ENCODE peak calls at places on chromosome 19, in ten cellular contexts. O, S, H, J, X, T, Q, F, M and A are unnamed samples.

GRCh38 chr19:43984687-43985000 is 656 bp downstream of the ZNF155 start:
- DNase-seq in X (no peak), Q (peak; percentile 25), T (no peak), O (no peak), M (no peak), J (no peak), S (no peak), H (no peak), F (no peak), A (no peak)

GRCh38 chr19:38796154-38796553 is 7.2 kb downstream of the LGALS7B start:
- DNase-seq in S (no peak), X (no peak), M (no peak), F (no peak), T (no peak), J (no peak), H (no peak), O (no peak), Q (no peak), A (no peak)

GRCh38 chr19:34217952-34218817 is 36.2 kb upstream of the GARRE1 start:
- DNase-seq in M (no peak), F (peak; percentile 77), Q (peak; percentile 45), S (peak; percentile 71), H (no peak), X (peak; percentile 44), T (no peak), J (no peak), O (peak; percentile 81), A (peak; percentile 74)

GRCh38 chr19:38809592-38810252 is 3.0 kb downstream of the LGALS4 start:
- DNase-seq in J (no peak), H (no peak), S (no peak), Q (no peak), T (no peak), X (no peak), F (no peak), O (no peak), M (no peak), A (no peak)

GRCh38 chr19:38210458-38210987 is 13.5 kb downstream of the DPF1 start:
- DNase-seq in J (no peak), X (peak; percentile 37), Q (peak; percentile 40), H (no peak), T (peak; percentile 71), S (no peak), F (no peak), O (no peak), M (no peak), A (no peak)

GRCh38 chr19:48681127-48681470 is 8.3 kb upstream of the NTN5 start:
- DNase-seq in M (no peak), J (no peak), H (no peak), T (no peak), X (no peak), Q (no peak), S (no peak), O (peak; percentile 96), F (no peak), A (no peak)

GRCh38 chr19:19366691-19367396 is 38.6 kb upstream of the GATAD2A start:
- DNase-seq in J (peak; percentile 86), F (peak; percentile 89), X (peak; percentile 82), Q (peak; percentile 81), S (peak; percentile 69), M (peak; percentile 77), H (no peak), O (peak; percentile 42), T (no peak), A (no peak)

GRCh38 chr19:13077233-13077632 is 25.4 kb downstream of the LYL1 start:
- DNase-seq in S (no peak), O (no peak), H (no peak), T (no peak), Q (no peak), J (no peak), X (no peak), F (no peak), M (no peak), A (no peak)

GRCh38 chr19:7152568-7152967 is 83.1 kb downstream of the ZNF557 start:
- DNase-seq in T (no peak), O (no peak), S (no peak), M (no peak), F (no peak), H (no peak), J (no peak), Q (no peak), X (no peak), A (no peak)

GRCh38 chr19:33674575-33675367 is 53.0 kb downstream of the CHST8 start:
- DNase-seq in J (no peak), S (no peak), F (no peak), H (no peak), Q (no peak), O (no peak), X (no peak), T (no peak), M (no peak), A (no peak)

GRCh38 chr19:38451629-38452028 is 18.1 kb downstream of the RYR1 start:
- DNase-seq in H (no peak), J (no peak), T (no peak), Q (no peak), X (no peak), M (no peak), F (no peak), S (no peak), O (no peak), A (no peak)

GRCh38 chr19:39246951-39247669 is 1.5 kb downstream of the IFNL4 start:
- DNase-seq in M (no peak), O (no peak), T (no peak), S (peak; percentile 20), X (no peak), J (no peak), H (no peak), Q (peak; percentile 29), F (peak; percentile 28), A (no peak)

GRCh38 chr19:15288146-15288963 is 44.0 kb downstream of the BRD4 start:
- DNase-seq in X (no peak), Q (no peak), M (no peak), J (no peak), F (no peak), H (no peak), T (no peak), S (no peak), O (no peak), A (no peak)
- TF ChIP-seq CTCF in X (no peak), Q (no peak), M (no peak), J (no peak), F (no peak), H (no peak), T (no peak), S (no peak), O (peak; percentile 5), A (peak; percentile 21)

GRCh38 chr19:10593148-10593547 is 6.0 kb upstream of the AP1M2 start:
- DNase-seq in J (no peak), F (no peak), S (no peak), H (no peak), Q (no peak), M (no peak), X (no peak), T (no peak), O (no peak), A (no peak)

GRCh38 chr19:10587839-10588150 is 683 bp upstream of the AP1M2 start:
- DNase-seq in S (no peak), J (no peak), F (no peak), O (no peak), M (no peak), T (no peak), H (no peak), X (no peak), Q (no peak), A (no peak)

GRCh38 chr19:10586396-10586795 is 716 bp downstream of the AP1M2 start:
- DNase-seq in S (no peak), O (no peak), H (no peak), F (no peak), Q (no peak), T (no peak), J (no peak), X (no peak), M (no peak), A (no peak)

GRCh38 chr19:10583021-10583776 is 3.9 kb downstream of the AP1M2 start:
- DNase-seq in J (no peak), M (no peak), H (no peak), T (no peak), S (no peak), X (no peak), O (no peak), F (no peak), Q (no peak), A (no peak)

GRCh38 chr19:10587022-10587838 is at the start of gene AP1M2:
- DNase-seq in H (no peak), Q (peak; percentile 75), O (no peak), F (peak; percentile 60), T (no peak), J (peak; percentile 79), M (no peak), X (peak; percentile 67), S (no peak), A (no peak)
- H3K27me3 ChIP-seq in H (no peaks in the 10 kb centered on the region), Q (no peaks in the 10 kb centered on the region), O (peaks cover 13% of the 10 kb centered on the region), F (no peaks in the 10 kb centered on the region), T (no peaks in the 10 kb centered on the region), J (no peaks in the 10 kb centered on the region), M (no peaks in the 10 kb centered on the region), X (no peaks in the 10 kb centered on the region), S (no peaks in the 10 kb centered on the region), A (peaks cover 7% of the 10 kb centered on the region)

DNA sequence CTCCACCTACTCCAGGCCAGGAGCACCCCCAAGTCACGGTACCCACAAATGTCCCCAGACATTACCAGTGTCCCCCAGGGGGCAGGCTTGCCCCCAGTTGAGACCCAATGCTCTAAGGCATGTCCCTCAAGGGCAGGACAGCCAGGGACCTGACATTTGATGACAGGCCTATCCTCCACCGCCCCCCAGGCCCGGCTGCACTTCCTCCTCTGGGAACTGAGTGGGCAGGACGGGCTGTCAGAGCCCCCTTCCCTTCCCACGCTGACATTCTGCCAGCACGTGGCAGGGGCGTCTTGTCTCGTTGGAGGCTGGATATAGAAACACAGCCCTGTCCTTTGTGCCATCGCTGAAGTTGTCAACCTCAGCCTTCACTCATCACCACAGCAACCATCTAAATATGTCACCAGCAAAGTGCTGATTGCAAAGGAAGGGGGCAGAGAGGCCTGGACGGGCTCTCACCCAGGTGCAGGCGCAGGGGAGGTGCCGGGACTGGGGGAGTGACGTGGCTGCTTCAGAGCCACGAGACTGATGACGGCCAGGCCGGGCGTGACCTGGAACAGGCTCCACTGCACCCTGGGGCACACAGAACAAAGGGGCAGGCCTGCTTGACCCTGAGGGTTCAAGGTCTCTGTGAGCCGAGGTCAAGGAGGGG is 38.4 kb downstream of the GNG7 start:
- DNase-seq in Q (no peak), T (no peak), J (no peak), S (peak; percentile 11), M (no peak), F (no peak), O (no peak), X (peak; percentile 20), H (no peak), A (no peak)
- TF ChIP-seq CTCF in Q (no peak), T (no peak), J (no peak), S (no peak), M (no peak), F (no peak), O (no peak), X (no peak), H (no peak), A (no peak)

DNA sequence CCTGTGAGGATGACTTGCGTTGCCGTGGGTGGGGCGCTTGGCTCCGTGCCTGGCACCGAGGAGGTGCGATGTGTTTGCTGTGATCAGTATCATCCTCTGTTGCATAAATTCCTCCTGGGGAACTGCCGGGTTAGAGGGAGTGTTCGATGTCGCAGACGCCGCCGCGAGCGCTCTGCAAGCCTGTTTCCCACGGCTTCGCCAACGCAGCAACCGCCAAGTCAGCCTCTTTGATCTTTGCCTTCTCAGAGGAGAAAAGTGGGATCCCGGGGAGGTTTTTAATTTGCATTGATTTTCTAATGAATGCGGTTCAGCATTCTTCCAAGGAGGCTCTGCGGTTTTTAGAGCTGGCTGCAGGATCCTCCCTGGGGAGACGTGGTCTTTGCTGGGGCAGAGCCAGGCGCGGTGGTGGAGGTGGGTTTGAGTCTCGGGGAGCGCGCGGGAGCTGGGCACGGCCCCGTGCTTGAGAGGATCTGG is 7.6 kb downstream of the GPR32 start:
- DNase-seq in X (no peak), S (no peak), Q (no peak), H (no peak), J (no peak), T (no peak), M (no peak), O (no peak), F (no peak), A (no peak)
- H3K27me3 ChIP-seq in X (no peaks in the 10 kb centered on the region), S (peaks cover 15% of the 10 kb centered on the region), Q (peaks cover 13% of the 10 kb centered on the region), H (no peaks in the 10 kb centered on the region), J (peaks cover 14% of the 10 kb centered on the region), T (no peaks in the 10 kb centered on the region), M (no peaks in the 10 kb centered on the region), O (peaks cover 32% of the 10 kb centered on the region), F (peaks cover 91% of the 10 kb centered on the region), A (peaks cover 8% of the 10 kb centered on the region)